ENCODE peak calls at places on chromosomes 6 and 20, in eight cellular contexts. S, P, B, O, A, Y, Z and I are unnamed samples.

GRCh38 chr20:48831702-48832422 is 4.1 kb upstream of the PREX1 start:
- DNase-seq in S (peak; percentile 75), P (no peak), B (peak; percentile 70), O (no peak), A (peak; percentile 31), Y (peak; percentile 41), Z (peak; percentile 81), I (peak; percentile 62)

GRCh38 chr20:44728835-44729342 is 13.7 kb downstream of the CCN5 start:
- DNase-seq in S (peak; percentile 87), P (peak; percentile 87), B (no peak), O (peak; percentile 88), A (peak; percentile 71), Y (no peak), Z (peak; percentile 84), I (peak; percentile 80)

GRCh38 chr20:45592574-45593189 is 13.6 kb upstream of the WFDC8 start:
- DNase-seq in S (no peak), P (no peak), B (no peak), O (no peak), A (peak; percentile 61), Y (peak; percentile 32), Z (no peak), I (peak; percentile 47)

GRCh38 chr6:16660157-16660497 is 101.1 kb downstream of the ATXN1 start:
- DNase-seq in S (no peak), P (no peak), B (no peak), O (no peak), A (no peak), Y (no peak), Z (no peak), I (no peak)

GRCh38 chr20:49262444-49262843 is 15.4 kb downstream of the ZNFX1 start:
- DNase-seq in S (no peak), P (no peak), B (no peak), O (no peak), A (no peak), Y (no peak), Z (no peak), I (no peak)

GRCh38 chr6:128118401-128118800 is 217.5 kb upstream of the THEMIS start:
- DNase-seq in S (no peak), P (no peak), B (no peak), O (no peak), A (no peak), Y (no peak), Z (no peak), I (peak; percentile 32)

GRCh38 chr6:145814035-145814500 is 527 bp downstream of the FBXO30 start:
- DNase-seq in S (peak; percentile 69), P (no peak), B (no peak), O (no peak), A (peak; percentile 45), Y (peak; percentile 39), Z (peak; percentile 59), I (no peak)

GRCh38 chr20:57361517-57361916 is 10.5 kb downstream of the RAE1 start:
- DNase-seq in S (no peak), P (no peak), B (no peak), O (no peak), A (no peak), Y (no peak), Z (no peak), I (peak; percentile 76)

GRCh38 chr20:46060301-46060881 is 29.4 kb downstream of the NCOA5 start:
- DNase-seq in S (no peak), P (no peak), B (no peak), O (no peak), A (no peak), Y (no peak), Z (no peak), I (peak; percentile 10)

GRCh38 chr6:162181741-162182401 is 545.7 kb downstream of the PRKN start:
- DNase-seq in S (no peak), P (no peak), B (no peak), O (no peak), A (no peak), Y (no peak), Z (no peak), I (peak; percentile 13)

GRCh38 chr20:33273117-33273851 is 9.7 kb upstream of the BPIFB1 start:
- DNase-seq in S (no peak), P (no peak), B (no peak), O (no peak), A (no peak), Y (no peak), Z (no peak), I (no peak)

GRCh38 chr6:37557645-37558114 is 58.0 kb upstream of the CCDC167 start:
- DNase-seq in S (no peak), P (no peak), B (no peak), O (no peak), A (no peak), Y (no peak), Z (no peak), I (no peak)

GRCh38 chr6:145241039-145241438 is 494.3 kb downstream of the EPM2A start:
- DNase-seq in S (no peak), P (no peak), B (no peak), O (no peak), A (no peak), Y (no peak), Z (no peak), I (peak; percentile 61)

GRCh38 chr20:33630507-33630906 is 31.6 kb upstream of the C20orf144 start:
- DNase-seq in S (no peak), P (no peak), B (no peak), O (no peak), A (no peak), Y (no peak), Z (no peak), I (peak; percentile 50)

GRCh38 chr6:14876778-14877613 is 368.9 kb upstream of the JARID2 start:
- DNase-seq in S (no peak), P (no peak), B (no peak), O (no peak), A (no peak), Y (no peak), Z (no peak), I (peak; percentile 91)

GRCh38 chr6:36127462-36128016 is 2.8 kb upstream of the MAPK13 start:
- DNase-seq in S (peak; percentile 77), P (peak; percentile 80), B (peak; percentile 92), O (peak; percentile 82), A (peak; percentile 38), Y (no peak), Z (peak; percentile 53), I (peak; percentile 89)

DNA sequence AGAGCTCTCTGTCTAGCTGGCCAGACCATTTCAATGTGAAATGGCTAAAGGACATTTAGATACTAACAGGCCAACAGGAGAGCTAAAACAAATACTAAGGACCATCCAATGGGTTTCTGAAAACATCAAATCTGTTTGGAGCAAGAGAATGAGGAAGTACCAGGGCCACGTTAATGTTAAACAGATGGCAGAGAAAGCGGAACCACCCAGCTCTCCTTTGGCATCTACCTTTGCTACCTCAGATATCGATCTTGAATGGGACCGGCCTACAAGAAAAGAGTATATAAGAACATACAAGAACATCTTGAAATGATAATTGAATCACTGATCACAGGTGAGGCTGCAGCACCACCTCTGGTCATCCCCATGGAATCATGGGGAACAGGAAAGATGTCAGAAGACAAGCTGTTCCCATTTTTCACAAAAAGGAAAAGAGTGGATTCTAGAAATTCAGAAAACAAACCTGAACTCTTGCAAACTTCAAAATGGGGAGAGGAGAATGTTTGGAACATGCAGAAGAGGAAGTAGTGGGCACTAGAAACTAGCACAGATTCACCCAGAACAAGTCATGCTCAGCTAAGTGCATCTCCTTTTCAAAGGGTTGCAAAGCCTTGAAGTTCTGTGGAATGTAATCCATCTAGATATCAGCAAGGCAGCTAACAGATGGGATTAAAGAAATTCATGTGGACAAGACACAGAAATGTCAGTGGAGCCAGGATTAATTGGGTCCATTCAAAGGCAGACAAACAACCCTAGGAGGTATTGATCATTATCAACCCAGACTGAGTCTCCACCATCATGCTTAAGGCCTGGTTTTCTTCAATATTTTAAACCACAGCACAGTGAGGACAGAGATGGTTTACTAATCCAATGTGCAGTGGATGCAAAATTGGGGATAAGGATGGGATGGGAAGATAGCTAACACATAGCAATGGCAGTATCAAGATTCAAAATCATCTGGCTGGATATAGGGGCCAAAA is 31.5 kb downstream of the KCNK5 start:
- DNase-seq in S (no peak), P (no peak), B (no peak), O (no peak), A (no peak), Y (no peak), Z (no peak), I (no peak)
- TF ChIP-seq CTCF in S (no peak), P (no peak), B (no peak), O (no peak), A (no peak), Y (no peak), Z (no peak), I (no peak)

GRCh38 chr6:28751963-28752350 is 171.8 kb downstream of the TRIM27 start:
- DNase-seq in S (no peak), P (no peak), B (no peak), O (no peak), A (no peak), Y (no peak), Z (no peak), I (no peak)

GRCh38 chr6:28758818-28759235 is 165.0 kb downstream of the TRIM27 start:
- DNase-seq in S (no peak), P (no peak), B (no peak), O (no peak), A (no peak), Y (no peak), Z (no peak), I (no peak)

GRCh38 chr6:28758046-28758817 is 165.6 kb downstream of the TRIM27 start:
- DNase-seq in S (no peak), P (no peak), B (no peak), O (no peak), A (peak; percentile 25), Y (no peak), Z (no peak), I (peak; percentile 31)

GRCh38 chr6:28756555-28756918 is 167.2 kb downstream of the TRIM27 start:
- DNase-seq in S (no peak), P (no peak), B (no peak), O (no peak), A (no peak), Y (no peak), Z (no peak), I (no peak)

GRCh38 chr6:28757429-28758045 is 166.2 kb downstream of the TRIM27 start:
- DNase-seq in S (no peak), P (no peak), B (no peak), O (no peak), A (no peak), Y (no peak), Z (no peak), I (no peak)
- H3K4me3 ChIP-seq in S (no peak overlapping the region), P (no peak overlapping the region), B (no peak overlapping the region), O (no peak overlapping the region), A (no peak overlapping the region), Y (no peak overlapping the region), Z (no peak overlapping the region), I (peak overlapping the region; percentile 10)

GRCh38 chr20:62577447-62577846 is 64.9 kb upstream of the SLCO4A1 start:
- DNase-seq in S (no peak), P (no peak), B (no peak), O (no peak), A (no peak), Y (peak; percentile 22), Z (peak; percentile 61), I (no peak)
- TF ChIP-seq CTCF in S (no peak), P (no peak), B (no peak), O (no peak), A (no peak), Y (no peak), Z (no peak), I (no peak)

GRCh38 chr6:163442336-163442735 is 27.8 kb downstream of the QKI start:
- DNase-seq in S (no peak), P (no peak), B (no peak), O (no peak), A (no peak), Y (no peak), Z (no peak), I (no peak)
- H3K4me3 ChIP-seq in S (no peak overlapping the region), P (no peak overlapping the region), B (no peak overlapping the region), O (no peak overlapping the region), A (no peak overlapping the region), Y (no peak overlapping the region), Z (no peak overlapping the region), I (no peak overlapping the region)

GRCh38 chr6:65229768-65230167 is 477.3 kb downstream of the EYS start:
- DNase-seq in S (no peak), P (no peak), B (no peak), O (no peak), A (no peak), Y (no peak), Z (no peak), I (peak; percentile 38)
- TF ChIP-seq CTCF in S (no peak), P (no peak), B (no peak), O (no peak), A (no peak), Y (no peak), Z (no peak), I (no peak)